ENCODE peak calls at places on chromosomes 11 and 22, in nine cellular contexts. One of them, this sample, is unnamed.

GRCh38 chr11:3655548-3655947 is 10.6 kb downstream of the ART1 start:
- DNase-seq in stimulated activated CD8-positive, alpha-beta memory T cell treated with anti-CD3 and anti-CD28 coated beads, Interleukin-15, amount 100 ng/mL, for 4 hours: no peak
- DNase-seq in activated T-cell treated with anti-CD3 and anti-CD28 coated beads, Interleukin-2, amount 50 U/mL, for 24 hours: no peak
- DNase-seq in NCI-H1436: no peak
- DNase-seq in NCI-H2171: no peak
- DNase-seq in stimulated activated CD4-positive, alpha-beta T cell treated with anti-CD3 and anti-CD28 coated beads, TNF-alpha, amount 100 ng/mL, for 24 hours: no peak
- DNase-seq in foreskin fibroblast: no peak
- DNase-seq in CD4-positive, alpha-beta memory T cell: no peak
- DNase-seq in dorsolateral prefrontal cortex: no peak
- DNase-seq in this sample: no peak

GRCh38 chr11:87176044-87176443 is 138.3 kb downstream of the TMEM135 start:
- DNase-seq in stimulated activated CD8-positive, alpha-beta memory T cell treated with anti-CD3 and anti-CD28 coated beads, Interleukin-15, amount 100 ng/mL, for 4 hours: no peak
- DNase-seq in activated T-cell treated with anti-CD3 and anti-CD28 coated beads, Interleukin-2, amount 50 U/mL, for 24 hours: no peak
- DNase-seq in NCI-H1436: no peak
- DNase-seq in NCI-H2171: no peak
- DNase-seq in stimulated activated CD4-positive, alpha-beta T cell treated with anti-CD3 and anti-CD28 coated beads, TNF-alpha, amount 100 ng/mL, for 24 hours: no peak
- DNase-seq in foreskin fibroblast: peak
- DNase-seq in CD4-positive, alpha-beta memory T cell: no peak
- DNase-seq in dorsolateral prefrontal cortex: no peak
- DNase-seq in this sample: no peak

GRCh38 chr11:95568236-95568635 is 221.3 kb downstream of the FAM76B start:
- DNase-seq in stimulated activated CD8-positive, alpha-beta memory T cell treated with anti-CD3 and anti-CD28 coated beads, Interleukin-15, amount 100 ng/mL, for 4 hours: no peak
- DNase-seq in activated T-cell treated with anti-CD3 and anti-CD28 coated beads, Interleukin-2, amount 50 U/mL, for 24 hours: no peak
- DNase-seq in NCI-H1436: no peak
- DNase-seq in NCI-H2171: no peak
- DNase-seq in stimulated activated CD4-positive, alpha-beta T cell treated with anti-CD3 and anti-CD28 coated beads, TNF-alpha, amount 100 ng/mL, for 24 hours: no peak
- DNase-seq in foreskin fibroblast: peak
- DNase-seq in CD4-positive, alpha-beta memory T cell: no peak
- DNase-seq in dorsolateral prefrontal cortex: no peak
- DNase-seq in this sample: no peak

GRCh38 chr11:118497831-118498230 is 29.4 kb upstream of the TTC36 start:
- DNase-seq in stimulated activated CD8-positive, alpha-beta memory T cell treated with anti-CD3 and anti-CD28 coated beads, Interleukin-15, amount 100 ng/mL, for 4 hours: no peak
- DNase-seq in activated T-cell treated with anti-CD3 and anti-CD28 coated beads, Interleukin-2, amount 50 U/mL, for 24 hours: no peak
- DNase-seq in NCI-H1436: no peak
- DNase-seq in NCI-H2171: no peak
- DNase-seq in stimulated activated CD4-positive, alpha-beta T cell treated with anti-CD3 and anti-CD28 coated beads, TNF-alpha, amount 100 ng/mL, for 24 hours: no peak
- DNase-seq in foreskin fibroblast: peak
- DNase-seq in CD4-positive, alpha-beta memory T cell: no peak
- DNase-seq in dorsolateral prefrontal cortex: no peak
- DNase-seq in this sample: no peak

GRCh38 chr11:25734592-25735211 is 597.2 kb upstream of the ANO3 start:
- DNase-seq in stimulated activated CD8-positive, alpha-beta memory T cell treated with anti-CD3 and anti-CD28 coated beads, Interleukin-15, amount 100 ng/mL, for 4 hours: no peak
- DNase-seq in activated T-cell treated with anti-CD3 and anti-CD28 coated beads, Interleukin-2, amount 50 U/mL, for 24 hours: no peak
- DNase-seq in NCI-H1436: no peak
- DNase-seq in NCI-H2171: no peak
- DNase-seq in stimulated activated CD4-positive, alpha-beta T cell treated with anti-CD3 and anti-CD28 coated beads, TNF-alpha, amount 100 ng/mL, for 24 hours: no peak
- DNase-seq in foreskin fibroblast: no peak
- DNase-seq in CD4-positive, alpha-beta memory T cell: no peak
- DNase-seq in dorsolateral prefrontal cortex: no peak
- DNase-seq in this sample: no peak

GRCh38 chr22:24410110-24410856 is 17.1 kb upstream of the ADORA2A start:
- DNase-seq in stimulated activated CD8-positive, alpha-beta memory T cell treated with anti-CD3 and anti-CD28 coated beads, Interleukin-15, amount 100 ng/mL, for 4 hours: no peak
- DNase-seq in activated T-cell treated with anti-CD3 and anti-CD28 coated beads, Interleukin-2, amount 50 U/mL, for 24 hours: no peak
- DNase-seq in NCI-H1436: no peak
- DNase-seq in NCI-H2171: no peak
- DNase-seq in stimulated activated CD4-positive, alpha-beta T cell treated with anti-CD3 and anti-CD28 coated beads, TNF-alpha, amount 100 ng/mL, for 24 hours: no peak
- DNase-seq in foreskin fibroblast: peak
- DNase-seq in CD4-positive, alpha-beta memory T cell: no peak
- DNase-seq in dorsolateral prefrontal cortex: no peak
- DNase-seq in this sample: no peak

GRCh38 chr11:85955531-85955930 is 100.3 kb downstream of the CCDC83 start:
- DNase-seq in stimulated activated CD8-positive, alpha-beta memory T cell treated with anti-CD3 and anti-CD28 coated beads, Interleukin-15, amount 100 ng/mL, for 4 hours: no peak
- DNase-seq in activated T-cell treated with anti-CD3 and anti-CD28 coated beads, Interleukin-2, amount 50 U/mL, for 24 hours: no peak
- DNase-seq in NCI-H1436: no peak
- DNase-seq in NCI-H2171: no peak
- DNase-seq in stimulated activated CD4-positive, alpha-beta T cell treated with anti-CD3 and anti-CD28 coated beads, TNF-alpha, amount 100 ng/mL, for 24 hours: no peak
- DNase-seq in foreskin fibroblast: peak
- DNase-seq in CD4-positive, alpha-beta memory T cell: no peak
- DNase-seq in dorsolateral prefrontal cortex: no peak
- DNase-seq in this sample: no peak

GRCh38 chr22:28883917-28884753 is 763 bp downstream of the ZNRF3 start:
- DNase-seq in stimulated activated CD8-positive, alpha-beta memory T cell treated with anti-CD3 and anti-CD28 coated beads, Interleukin-15, amount 100 ng/mL, for 4 hours: no peak
- DNase-seq in activated T-cell treated with anti-CD3 and anti-CD28 coated beads, Interleukin-2, amount 50 U/mL, for 24 hours: peak
- DNase-seq in NCI-H1436: no peak
- DNase-seq in NCI-H2171: no peak
- DNase-seq in stimulated activated CD4-positive, alpha-beta T cell treated with anti-CD3 and anti-CD28 coated beads, TNF-alpha, amount 100 ng/mL, for 24 hours: no peak
- DNase-seq in foreskin fibroblast: peak
- DNase-seq in CD4-positive, alpha-beta memory T cell: peak
- DNase-seq in dorsolateral prefrontal cortex: no peak
- DNase-seq in this sample: no peak

GRCh38 chr11:119065369-119065768 is 2.2 kb upstream of the VPS11 start:
- DNase-seq in stimulated activated CD8-positive, alpha-beta memory T cell treated with anti-CD3 and anti-CD28 coated beads, Interleukin-15, amount 100 ng/mL, for 4 hours: no peak
- DNase-seq in activated T-cell treated with anti-CD3 and anti-CD28 coated beads, Interleukin-2, amount 50 U/mL, for 24 hours: no peak
- DNase-seq in NCI-H1436: no peak
- DNase-seq in NCI-H2171: no peak
- DNase-seq in stimulated activated CD4-positive, alpha-beta T cell treated with anti-CD3 and anti-CD28 coated beads, TNF-alpha, amount 100 ng/mL, for 24 hours: no peak
- DNase-seq in foreskin fibroblast: peak
- DNase-seq in CD4-positive, alpha-beta memory T cell: peak
- DNase-seq in dorsolateral prefrontal cortex: no peak
- DNase-seq in this sample: no peak

GRCh38 chr11:334264-335033 is 13.8 kb upstream of the IFITM3 start:
- DNase-seq in stimulated activated CD8-positive, alpha-beta memory T cell treated with anti-CD3 and anti-CD28 coated beads, Interleukin-15, amount 100 ng/mL, for 4 hours: no peak
- DNase-seq in activated T-cell treated with anti-CD3 and anti-CD28 coated beads, Interleukin-2, amount 50 U/mL, for 24 hours: peak
- DNase-seq in NCI-H1436: peak
- DNase-seq in NCI-H2171: no peak
- DNase-seq in stimulated activated CD4-positive, alpha-beta T cell treated with anti-CD3 and anti-CD28 coated beads, TNF-alpha, amount 100 ng/mL, for 24 hours: no peak
- DNase-seq in foreskin fibroblast: no peak
- DNase-seq in CD4-positive, alpha-beta memory T cell: no peak
- DNase-seq in dorsolateral prefrontal cortex: no peak
- DNase-seq in this sample: no peak

GRCh38 chr22:36411589-36412258 is 24.0 kb upstream of the MYH9 start:
- DNase-seq in stimulated activated CD8-positive, alpha-beta memory T cell treated with anti-CD3 and anti-CD28 coated beads, Interleukin-15, amount 100 ng/mL, for 4 hours: no peak
- DNase-seq in activated T-cell treated with anti-CD3 and anti-CD28 coated beads, Interleukin-2, amount 50 U/mL, for 24 hours: peak
- DNase-seq in NCI-H1436: no peak
- DNase-seq in NCI-H2171: no peak
- DNase-seq in stimulated activated CD4-positive, alpha-beta T cell treated with anti-CD3 and anti-CD28 coated beads, TNF-alpha, amount 100 ng/mL, for 24 hours: no peak
- DNase-seq in foreskin fibroblast: no peak
- DNase-seq in CD4-positive, alpha-beta memory T cell: no peak
- DNase-seq in dorsolateral prefrontal cortex: no peak
- DNase-seq in this sample: no peak

GRCh38 chr11:14751975-14752407 is 108.4 kb downstream of the PDE3B start:
- DNase-seq in stimulated activated CD8-positive, alpha-beta memory T cell treated with anti-CD3 and anti-CD28 coated beads, Interleukin-15, amount 100 ng/mL, for 4 hours: no peak
- DNase-seq in activated T-cell treated with anti-CD3 and anti-CD28 coated beads, Interleukin-2, amount 50 U/mL, for 24 hours: no peak
- DNase-seq in NCI-H1436: no peak
- DNase-seq in NCI-H2171: no peak
- DNase-seq in stimulated activated CD4-positive, alpha-beta T cell treated with anti-CD3 and anti-CD28 coated beads, TNF-alpha, amount 100 ng/mL, for 24 hours: no peak
- DNase-seq in foreskin fibroblast: no peak
- DNase-seq in CD4-positive, alpha-beta memory T cell: no peak
- DNase-seq in dorsolateral prefrontal cortex: no peak
- DNase-seq in this sample: no peak

GRCh38 chr11:111823131-111823530 is 48.2 kb downstream of the ALG9 start:
- DNase-seq in stimulated activated CD8-positive, alpha-beta memory T cell treated with anti-CD3 and anti-CD28 coated beads, Interleukin-15, amount 100 ng/mL, for 4 hours: no peak
- DNase-seq in activated T-cell treated with anti-CD3 and anti-CD28 coated beads, Interleukin-2, amount 50 U/mL, for 24 hours: no peak
- DNase-seq in NCI-H1436: no peak
- DNase-seq in NCI-H2171: no peak
- DNase-seq in stimulated activated CD4-positive, alpha-beta T cell treated with anti-CD3 and anti-CD28 coated beads, TNF-alpha, amount 100 ng/mL, for 24 hours: no peak
- DNase-seq in foreskin fibroblast: no peak
- DNase-seq in CD4-positive, alpha-beta memory T cell: no peak
- DNase-seq in dorsolateral prefrontal cortex: no peak
- DNase-seq in this sample: no peak

GRCh38 chr22:19173047-19174035 is 5.2 kb downstream of the SLC25A1 start:
- DNase-seq in stimulated activated CD8-positive, alpha-beta memory T cell treated with anti-CD3 and anti-CD28 coated beads, Interleukin-15, amount 100 ng/mL, for 4 hours: no peak
- DNase-seq in activated T-cell treated with anti-CD3 and anti-CD28 coated beads, Interleukin-2, amount 50 U/mL, for 24 hours: no peak
- DNase-seq in NCI-H1436: no peak
- DNase-seq in NCI-H2171: no peak
- DNase-seq in stimulated activated CD4-positive, alpha-beta T cell treated with anti-CD3 and anti-CD28 coated beads, TNF-alpha, amount 100 ng/mL, for 24 hours: no peak
- DNase-seq in foreskin fibroblast: peak
- DNase-seq in CD4-positive, alpha-beta memory T cell: no peak
- DNase-seq in dorsolateral prefrontal cortex: no peak
- DNase-seq in this sample: no peak

GRCh38 chr11:64713031-64713780 is 9.8 kb downstream of the NRXN2 start:
- DNase-seq in stimulated activated CD8-positive, alpha-beta memory T cell treated with anti-CD3 and anti-CD28 coated beads, Interleukin-15, amount 100 ng/mL, for 4 hours: no peak
- DNase-seq in activated T-cell treated with anti-CD3 and anti-CD28 coated beads, Interleukin-2, amount 50 U/mL, for 24 hours: peak
- DNase-seq in NCI-H1436: no peak
- DNase-seq in NCI-H2171: peak
- DNase-seq in stimulated activated CD4-positive, alpha-beta T cell treated with anti-CD3 and anti-CD28 coated beads, TNF-alpha, amount 100 ng/mL, for 24 hours: no peak
- DNase-seq in foreskin fibroblast: peak
- DNase-seq in CD4-positive, alpha-beta memory T cell: no peak
- DNase-seq in dorsolateral prefrontal cortex: peak
- DNase-seq in this sample: no peak

GRCh38 chr22:42511401-42511891 is 8.2 kb downstream of the RRP7A start:
- DNase-seq in stimulated activated CD8-positive, alpha-beta memory T cell treated with anti-CD3 and anti-CD28 coated beads, Interleukin-15, amount 100 ng/mL, for 4 hours: no peak
- DNase-seq in activated T-cell treated with anti-CD3 and anti-CD28 coated beads, Interleukin-2, amount 50 U/mL, for 24 hours: peak
- DNase-seq in NCI-H1436: no peak
- DNase-seq in NCI-H2171: no peak
- DNase-seq in stimulated activated CD4-positive, alpha-beta T cell treated with anti-CD3 and anti-CD28 coated beads, TNF-alpha, amount 100 ng/mL, for 24 hours: no peak
- DNase-seq in foreskin fibroblast: peak
- DNase-seq in CD4-positive, alpha-beta memory T cell: no peak
- DNase-seq in dorsolateral prefrontal cortex: no peak
- DNase-seq in this sample: no peak

GRCh38 chr11:110921742-110922200 is 209.5 kb upstream of the ARHGAP20 start:
- DNase-seq in stimulated activated CD8-positive, alpha-beta memory T cell treated with anti-CD3 and anti-CD28 coated beads, Interleukin-15, amount 100 ng/mL, for 4 hours: no peak
- DNase-seq in activated T-cell treated with anti-CD3 and anti-CD28 coated beads, Interleukin-2, amount 50 U/mL, for 24 hours: no peak
- DNase-seq in NCI-H1436: no peak
- DNase-seq in NCI-H2171: no peak
- DNase-seq in stimulated activated CD4-positive, alpha-beta T cell treated with anti-CD3 and anti-CD28 coated beads, TNF-alpha, amount 100 ng/mL, for 24 hours: no peak
- DNase-seq in foreskin fibroblast: peak
- DNase-seq in CD4-positive, alpha-beta memory T cell: no peak
- DNase-seq in dorsolateral prefrontal cortex: no peak
- DNase-seq in this sample: no peak

GRCh38 chr11:88231894-88232482 is 56.7 kb upstream of the RAB38 start:
- DNase-seq in stimulated activated CD8-positive, alpha-beta memory T cell treated with anti-CD3 and anti-CD28 coated beads, Interleukin-15, amount 100 ng/mL, for 4 hours: no peak
- DNase-seq in activated T-cell treated with anti-CD3 and anti-CD28 coated beads, Interleukin-2, amount 50 U/mL, for 24 hours: no peak
- DNase-seq in NCI-H1436: no peak
- DNase-seq in NCI-H2171: no peak
- DNase-seq in stimulated activated CD4-positive, alpha-beta T cell treated with anti-CD3 and anti-CD28 coated beads, TNF-alpha, amount 100 ng/mL, for 24 hours: no peak
- DNase-seq in foreskin fibroblast: peak
- DNase-seq in CD4-positive, alpha-beta memory T cell: no peak
- DNase-seq in dorsolateral prefrontal cortex: no peak
- DNase-seq in this sample: peak

GRCh38 chr22:42283288-42284229 is 13.1 kb upstream of the TCF20 start:
- DNase-seq in stimulated activated CD8-positive, alpha-beta memory T cell treated with anti-CD3 and anti-CD28 coated beads, Interleukin-15, amount 100 ng/mL, for 4 hours: no peak
- DNase-seq in activated T-cell treated with anti-CD3 and anti-CD28 coated beads, Interleukin-2, amount 50 U/mL, for 24 hours: peak
- DNase-seq in NCI-H1436: no peak
- DNase-seq in NCI-H2171: no peak
- DNase-seq in stimulated activated CD4-positive, alpha-beta T cell treated with anti-CD3 and anti-CD28 coated beads, TNF-alpha, amount 100 ng/mL, for 24 hours: no peak
- DNase-seq in foreskin fibroblast: peak
- DNase-seq in CD4-positive, alpha-beta memory T cell: peak
- DNase-seq in dorsolateral prefrontal cortex: peak
- DNase-seq in this sample: no peak

GRCh38 chr22:37145415-37146385 is 4.0 kb downstream of the IL2RB start:
- DNase-seq in stimulated activated CD8-positive, alpha-beta memory T cell treated with anti-CD3 and anti-CD28 coated beads, Interleukin-15, amount 100 ng/mL, for 4 hours: no peak
- DNase-seq in activated T-cell treated with anti-CD3 and anti-CD28 coated beads, Interleukin-2, amount 50 U/mL, for 24 hours: no peak
- DNase-seq in NCI-H1436: no peak
- DNase-seq in NCI-H2171: no peak
- DNase-seq in stimulated activated CD4-positive, alpha-beta T cell treated with anti-CD3 and anti-CD28 coated beads, TNF-alpha, amount 100 ng/mL, for 24 hours: no peak
- DNase-seq in foreskin fibroblast: no peak
- DNase-seq in CD4-positive, alpha-beta memory T cell: peak
- DNase-seq in dorsolateral prefrontal cortex: no peak
- DNase-seq in this sample: no peak

GRCh38 chr11:128045094-128045725 is 542.1 kb downstream of the ETS1 start:
- DNase-seq in stimulated activated CD8-positive, alpha-beta memory T cell treated with anti-CD3 and anti-CD28 coated beads, Interleukin-15, amount 100 ng/mL, for 4 hours: no peak
- DNase-seq in activated T-cell treated with anti-CD3 and anti-CD28 coated beads, Interleukin-2, amount 50 U/mL, for 24 hours: no peak
- DNase-seq in NCI-H1436: no peak
- DNase-seq in NCI-H2171: no peak
- DNase-seq in stimulated activated CD4-positive, alpha-beta T cell treated with anti-CD3 and anti-CD28 coated beads, TNF-alpha, amount 100 ng/mL, for 24 hours: no peak
- DNase-seq in foreskin fibroblast: no peak
- DNase-seq in CD4-positive, alpha-beta memory T cell: no peak
- DNase-seq in dorsolateral prefrontal cortex: no peak
- DNase-seq in this sample: no peak

GRCh38 chr11:3159296-3160190 is 5.6 kb downstream of the OSBPL5 start:
- DNase-seq in stimulated activated CD8-positive, alpha-beta memory T cell treated with anti-CD3 and anti-CD28 coated beads, Interleukin-15, amount 100 ng/mL, for 4 hours: no peak
- DNase-seq in activated T-cell treated with anti-CD3 and anti-CD28 coated beads, Interleukin-2, amount 50 U/mL, for 24 hours: no peak
- DNase-seq in NCI-H1436: no peak
- DNase-seq in NCI-H2171: no peak
- DNase-seq in stimulated activated CD4-positive, alpha-beta T cell treated with anti-CD3 and anti-CD28 coated beads, TNF-alpha, amount 100 ng/mL, for 24 hours: no peak
- DNase-seq in foreskin fibroblast: peak
- DNase-seq in CD4-positive, alpha-beta memory T cell: no peak
- DNase-seq in dorsolateral prefrontal cortex: peak
- DNase-seq in this sample: no peak

GRCh38 chr22:48426466-48427380 is 1401.0 kb downstream of the BRD1 start:
- DNase-seq in stimulated activated CD8-positive, alpha-beta memory T cell treated with anti-CD3 and anti-CD28 coated beads, Interleukin-15, amount 100 ng/mL, for 4 hours: no peak
- DNase-seq in activated T-cell treated with anti-CD3 and anti-CD28 coated beads, Interleukin-2, amount 50 U/mL, for 24 hours: no peak
- DNase-seq in NCI-H1436: no peak
- DNase-seq in NCI-H2171: no peak
- DNase-seq in stimulated activated CD4-positive, alpha-beta T cell treated with anti-CD3 and anti-CD28 coated beads, TNF-alpha, amount 100 ng/mL, for 24 hours: no peak
- DNase-seq in foreskin fibroblast: no peak
- DNase-seq in CD4-positive, alpha-beta memory T cell: no peak
- DNase-seq in dorsolateral prefrontal cortex: peak
- DNase-seq in this sample: no peak

GRCh38 chr11:122202951-122203456 is 87.0 kb upstream of the BLID start:
- DNase-seq in stimulated activated CD8-positive, alpha-beta memory T cell treated with anti-CD3 and anti-CD28 coated beads, Interleukin-15, amount 100 ng/mL, for 4 hours: no peak
- DNase-seq in activated T-cell treated with anti-CD3 and anti-CD28 coated beads, Interleukin-2, amount 50 U/mL, for 24 hours: peak
- DNase-seq in NCI-H1436: no peak
- DNase-seq in NCI-H2171: no peak
- DNase-seq in stimulated activated CD4-positive, alpha-beta T cell treated with anti-CD3 and anti-CD28 coated beads, TNF-alpha, amount 100 ng/mL, for 24 hours: peak
- DNase-seq in foreskin fibroblast: peak
- DNase-seq in CD4-positive, alpha-beta memory T cell: no peak
- DNase-seq in dorsolateral prefrontal cortex: peak
- DNase-seq in this sample: no peak

GRCh38 chr22:46335201-46336118 is at the start of gene TRMU:
- DNase-seq in stimulated activated CD8-positive, alpha-beta memory T cell treated with anti-CD3 and anti-CD28 coated beads, Interleukin-15, amount 100 ng/mL, for 4 hours: peak
- DNase-seq in activated T-cell treated with anti-CD3 and anti-CD28 coated beads, Interleukin-2, amount 50 U/mL, for 24 hours: peak
- DNase-seq in NCI-H1436: peak
- DNase-seq in NCI-H2171: peak
- DNase-seq in stimulated activated CD4-positive, alpha-beta T cell treated with anti-CD3 and anti-CD28 coated beads, TNF-alpha, amount 100 ng/mL, for 24 hours: peak
- DNase-seq in foreskin fibroblast: peak
- DNase-seq in CD4-positive, alpha-beta memory T cell: peak
- DNase-seq in dorsolateral prefrontal cortex: peak
- DNase-seq in this sample: peak